ENCODE peak calls at places on chromosome 20, in four cellular contexts. H is progenitor cell of endocrine pancreas, W is vagina, B is AG04450. O is an unnamed sample.

GRCh38 chr20:37179671-37180524 is 550 bp upstream of the MROH8 start:
- DNase-seq in W (no peak), B (no peak), H (no peak), O (no peak)

GRCh38 chr20:47642624-47643023 is 140.9 kb downstream of the NCOA3 start:
- DNase-seq in H (no peak), B (no peak), W (no peak), O (no peak)

GRCh38 chr20:5715068-5715841 is 34.9 kb upstream of the SHLD1 start:
- DNase-seq in B (no peak), H (no peak), W (no peak), O (no peak)

GRCh38 chr20:43508604-43509040 is 1.1 kb downstream of the L3MBTL1 start:
- DNase-seq in H (no peak), W (no peak), B (no peak), O (no peak)

GRCh38 chr20:63610581-63611435 is 16.1 kb downstream of the GMEB2 start:
- DNase-seq in H (no peak), W (no peak), B (no peak), O (no peak)

GRCh38 chr20:53387983-53388675 is 205.5 kb downstream of the ZNF217 start:
- DNase-seq in H (no peak), W (no peak), B (no peak), O (no peak)

GRCh38 chr20:3679749-3680700 is 1.8 kb downstream of the ADAM33 start:
- DNase-seq in B (peak), W (no peak), H (no peak), O (no peak)

GRCh38 chr20:14992071-14992654 is 654.8 kb upstream of the FLRT3 start:
- DNase-seq in H (no peak), B (no peak), W (no peak), O (no peak)

GRCh38 chr20:4829494-4830211 is 107.9 kb downstream of the PRND start:
- DNase-seq in B (no peak), W (no peak), H (no peak), O (no peak)

DNA sequence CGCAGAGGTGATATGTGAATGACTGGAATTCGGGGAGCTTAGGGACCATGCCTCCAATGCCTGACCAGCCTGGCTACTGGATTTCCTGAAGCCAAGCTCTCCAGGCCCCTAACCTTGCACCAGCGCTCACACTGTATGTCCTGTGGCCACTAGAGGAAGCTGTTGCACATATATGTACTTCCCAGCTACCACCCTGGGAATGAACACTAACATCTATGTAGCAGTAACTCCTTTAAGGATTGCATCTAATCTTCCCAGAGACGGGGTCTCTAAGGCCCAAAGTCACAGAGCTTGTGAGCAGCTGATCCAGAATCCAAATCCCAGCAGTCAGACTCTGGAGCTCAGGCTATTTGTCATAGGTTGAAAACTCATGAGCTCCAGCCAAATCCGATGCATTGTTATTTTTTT is 20.4 kb upstream of the BPIFB1 start:
- DNase-seq in B (peak), W (no peak), H (peak), O (peak)
- TF ChIP-seq CTCF in B (peak), W (no peak), H (peak), O (peak)

GRCh38 chr20:48921168-48921882 is at the start of gene ARFGEF2:
- DNase-seq in H (peak), W (no peak), B (peak), O (peak)
- TF ChIP-seq CTCF in H (peak), W (no peak), B (no peak), O (no peak)

DNA sequence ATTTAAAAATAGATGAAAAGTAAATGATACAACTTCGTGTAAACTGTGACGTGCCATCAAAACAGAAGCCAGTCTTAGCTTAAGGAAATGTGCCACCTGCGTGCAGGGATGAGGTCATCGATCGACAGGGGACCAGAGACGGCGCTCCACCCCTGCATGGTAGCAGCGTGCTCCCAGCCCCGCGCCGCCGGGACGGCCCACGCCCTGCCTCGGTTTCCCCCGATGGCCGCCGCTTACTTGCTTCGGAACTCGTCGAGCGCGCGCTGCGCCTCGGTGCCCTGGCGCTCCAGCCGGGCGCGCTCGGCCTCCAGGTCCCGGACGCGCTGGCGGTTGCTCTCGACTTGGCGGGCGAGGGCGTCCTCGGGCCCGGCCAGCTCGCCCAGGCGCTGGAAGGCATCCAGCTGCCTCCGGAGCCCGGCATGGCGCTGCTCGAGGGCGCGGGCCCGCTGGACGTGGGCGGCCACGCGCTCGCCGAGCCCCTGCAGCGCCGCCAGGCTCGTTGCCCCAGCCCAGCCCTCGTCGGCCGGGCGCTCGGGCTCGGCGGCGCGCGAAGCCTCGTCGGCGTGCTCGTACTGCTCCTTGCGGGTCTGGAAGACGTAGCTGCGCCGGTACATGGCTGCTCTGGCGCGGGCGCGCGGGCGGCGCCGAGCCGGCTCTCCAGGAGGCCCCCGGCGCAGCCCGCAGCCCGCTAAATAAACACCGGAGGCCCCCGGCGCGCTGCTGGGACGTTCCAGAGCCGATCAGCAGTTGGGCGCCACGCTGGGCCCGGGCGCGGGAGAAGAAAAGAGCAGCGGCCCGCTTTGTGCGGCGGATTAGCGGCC is at the start of gene BFSP1:
- DNase-seq in W (no peak), H (peak), B (no peak), O (peak)
- TF ChIP-seq CTCF in W (no peak), H (no peak), B (no peak), O (no peak)

GRCh38 chr20:59576216-59576953 is 28.0 kb upstream of the PHACTR3 start:
- DNase-seq in W (no peak), B (no peak), H (no peak), O (no peak)

GRCh38 chr20:59579404-59580207 is 24.7 kb upstream of the PHACTR3 start:
- DNase-seq in H (no peak), W (no peak), B (no peak), O (peak)

GRCh38 chr20:59578602-59579403 is 25.5 kb upstream of the PHACTR3 start:
- DNase-seq in W (no peak), H (no peak), B (no peak), O (no peak)

GRCh38 chr20:59577037-59577808 is 27.1 kb upstream of the PHACTR3 start:
- DNase-seq in B (no peak), H (no peak), W (no peak), O (peak)

DNA sequence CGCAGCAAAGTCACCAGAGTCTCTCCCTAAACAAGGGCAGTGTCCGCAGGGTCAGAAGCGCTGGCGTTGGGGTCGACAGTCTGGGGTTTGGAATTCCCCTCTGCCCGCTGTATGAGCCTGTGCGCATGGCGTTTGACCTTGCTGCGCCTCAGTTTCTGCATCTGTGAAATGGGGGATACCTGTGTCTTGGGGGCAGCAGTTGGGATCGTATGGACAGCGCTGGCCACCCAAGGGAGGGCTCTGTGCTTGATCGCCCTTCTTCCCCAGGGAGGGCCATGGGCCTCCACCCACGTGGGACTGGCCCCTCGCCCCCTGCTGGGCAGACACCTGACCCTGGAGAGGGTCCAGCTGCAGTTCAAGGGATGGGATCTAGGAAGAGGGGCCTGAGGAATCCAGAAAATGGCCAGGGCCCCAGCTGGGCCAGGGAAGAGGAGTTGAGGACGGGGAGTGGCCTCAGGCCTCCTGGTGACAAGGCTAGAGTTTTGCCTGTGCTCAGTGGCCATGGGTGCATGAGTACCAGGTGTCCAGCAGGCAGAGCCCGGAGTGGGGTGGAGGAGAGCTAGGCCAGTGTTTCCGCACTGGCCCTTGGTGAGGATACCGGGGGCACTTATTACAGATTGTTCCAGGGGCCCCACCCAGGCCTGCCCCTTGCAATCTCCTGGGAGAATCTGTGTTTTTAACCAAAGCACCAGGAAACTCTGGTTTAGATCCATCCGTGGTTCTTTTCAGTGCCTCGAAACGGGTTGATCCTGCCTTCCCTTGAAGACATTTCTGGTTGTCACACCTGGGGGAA is 26.3 kb upstream of the PHACTR3 start:
- DNase-seq in W (no peak), B (no peak), H (no peak), O (no peak)
- TF ChIP-seq CTCF in W (no peak), B (no peak), H (peak), O (no peak)

GRCh38 chr20:57744206-57744605 is 34.4 kb upstream of the PMEPA1 start:
- DNase-seq in B (no peak), W (no peak), H (no peak), O (no peak)
- TF ChIP-seq CTCF in B (no peak), W (no peak), H (no peak), O (no peak)

GRCh38 chr20:31256959-31257358 is 505 bp upstream of the DEFB115 start:
- DNase-seq in W (no peak), H (no peak), B (no peak), O (no peak)

GRCh38 chr20:31257364-31257763 is at the start of gene DEFB115:
- DNase-seq in B (no peak), H (no peak), W (no peak), O (no peak)

GRCh38 chr20:31260326-31260932 is 3.0 kb downstream of the DEFB115 start:
- DNase-seq in W (no peak), H (no peak), B (no peak), O (no peak)
- TF ChIP-seq CTCF in W (no peak), H (peak), B (no peak), O (peak)

GRCh38 chr20:13844296-13844695 is 59.5 kb downstream of the NDUFAF5 start:
- DNase-seq in W (no peak), B (no peak), H (no peak), O (no peak)
- TF ChIP-seq CTCF in W (no peak), B (no peak), H (no peak), O (no peak)

DNA sequence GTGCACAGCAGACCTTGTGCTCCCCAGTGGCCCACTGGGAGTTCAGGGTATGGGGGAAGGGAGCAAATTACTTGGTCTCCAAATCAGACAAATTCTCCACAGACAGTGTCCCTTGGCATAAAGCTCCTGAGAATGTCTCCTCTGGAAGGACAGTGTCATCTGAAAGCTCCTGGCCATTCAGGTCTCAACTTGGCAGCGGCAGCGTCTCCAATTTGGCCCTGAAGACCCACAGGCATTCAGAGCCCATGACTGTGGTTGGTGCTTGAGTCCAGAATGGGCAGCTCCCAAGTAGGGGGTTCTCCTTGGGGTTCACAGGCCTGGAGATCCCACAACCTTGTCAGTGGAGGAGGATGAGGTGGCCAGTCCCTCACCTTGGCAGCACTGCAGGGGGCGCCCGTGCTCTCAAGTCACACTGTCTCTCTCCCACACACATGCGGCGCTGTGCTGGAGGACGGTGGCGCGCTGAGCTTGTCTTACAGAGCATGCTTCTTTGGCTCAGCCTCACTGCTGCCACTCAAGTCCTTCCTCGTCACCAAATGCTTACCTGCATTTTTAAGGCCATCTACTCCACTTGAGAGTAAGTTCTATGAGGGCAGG is 20.7 kb downstream of the DYNLRB1 start:
- DNase-seq in H (no peak), B (no peak), W (no peak), O (peak)
- TF ChIP-seq CTCF in H (peak), B (peak), W (no peak), O (peak)

O was measured in glutamatergic neuron.